ENCODE peak calls at places on chromosomes 7 and 10, in ten cellular contexts. One of them, this sample, is unnamed.

GRCh38 chr7:82926477-82926876 is 236.2 kb downstream of the PCLO start:
- DNase-seq in Calu3: no peak
- DNase-seq in HT1080: no peak
- DNase-seq in ACHN: peak; percentile 69
- DNase-seq in stimulated activated CD4-positive, alpha-beta T cell treated with anti-CD3 and anti-CD28 coated beads, TNF-alpha, amount 100 ng/mL, for 48 hours: no peak
- DNase-seq in astrocyte of the hippocampus: peak; percentile 48
- DNase-seq in cardiac muscle cell: no peak
- DNase-seq in activated naive CD4-positive, alpha-beta T cell treated with Interleukin-2 at 50 U/mL for 16 hours: no peak
- DNase-seq in GM20000: no peak
- DNase-seq in activated CD4-positive, alpha-beta T cell treated with anti-CD3 and anti-CD28 coated beads, Interleukin-2, amount 50 U/mL, for 48 hours: no peak
- DNase-seq in this sample: no peak

GRCh38 chr10:110495731-110496552 is 1.8 kb upstream of the DUSP5 start:
- DNase-seq in activated naive CD4-positive, alpha-beta T cell treated with Interleukin-2 at 50 U/mL for 16 hours: peak; percentile 78
- DNase-seq in stimulated activated CD4-positive, alpha-beta T cell treated with anti-CD3 and anti-CD28 coated beads, TNF-alpha, amount 100 ng/mL, for 48 hours: peak; percentile 65
- DNase-seq in GM20000: peak; percentile 29
- DNase-seq in Calu3: peak; percentile 48
- DNase-seq in cardiac muscle cell: no peak
- DNase-seq in activated CD4-positive, alpha-beta T cell treated with anti-CD3 and anti-CD28 coated beads, Interleukin-2, amount 50 U/mL, for 48 hours: peak; percentile 68
- DNase-seq in HT1080: peak; percentile 88
- DNase-seq in ACHN: no peak
- DNase-seq in astrocyte of the hippocampus: peak; percentile 90
- DNase-seq in this sample: no peak

GRCh38 chr10:44383749-44384600 is 922 bp downstream of the CXCL12 start:
- DNase-seq in ACHN: no peak
- DNase-seq in astrocyte of the hippocampus: peak; percentile 73
- DNase-seq in GM20000: peak; percentile 39
- DNase-seq in HT1080: no peak
- DNase-seq in activated naive CD4-positive, alpha-beta T cell treated with Interleukin-2 at 50 U/mL for 16 hours: no peak
- DNase-seq in stimulated activated CD4-positive, alpha-beta T cell treated with anti-CD3 and anti-CD28 coated beads, TNF-alpha, amount 100 ng/mL, for 48 hours: no peak
- DNase-seq in Calu3: no peak
- DNase-seq in activated CD4-positive, alpha-beta T cell treated with anti-CD3 and anti-CD28 coated beads, Interleukin-2, amount 50 U/mL, for 48 hours: peak; percentile 1
- DNase-seq in cardiac muscle cell: peak; percentile 63
- DNase-seq in this sample: no peak

GRCh38 chr10:103838095-103838395 is 17.3 kb downstream of the SH3PXD2A start:
- DNase-seq in stimulated activated CD4-positive, alpha-beta T cell treated with anti-CD3 and anti-CD28 coated beads, TNF-alpha, amount 100 ng/mL, for 48 hours: no peak
- DNase-seq in astrocyte of the hippocampus: no peak
- DNase-seq in HT1080: no peak
- DNase-seq in cardiac muscle cell: peak; percentile 81
- DNase-seq in activated naive CD4-positive, alpha-beta T cell treated with Interleukin-2 at 50 U/mL for 16 hours: no peak
- DNase-seq in GM20000: no peak
- DNase-seq in activated CD4-positive, alpha-beta T cell treated with anti-CD3 and anti-CD28 coated beads, Interleukin-2, amount 50 U/mL, for 48 hours: no peak
- DNase-seq in Calu3: no peak
- DNase-seq in ACHN: no peak
- DNase-seq in this sample: no peak

GRCh38 chr7:84218681-84219080 is 24.1 kb upstream of the SEMA3A start:
- DNase-seq in GM20000: no peak
- DNase-seq in stimulated activated CD4-positive, alpha-beta T cell treated with anti-CD3 and anti-CD28 coated beads, TNF-alpha, amount 100 ng/mL, for 48 hours: no peak
- DNase-seq in activated naive CD4-positive, alpha-beta T cell treated with Interleukin-2 at 50 U/mL for 16 hours: no peak
- DNase-seq in astrocyte of the hippocampus: no peak
- DNase-seq in ACHN: no peak
- DNase-seq in Calu3: no peak
- DNase-seq in activated CD4-positive, alpha-beta T cell treated with anti-CD3 and anti-CD28 coated beads, Interleukin-2, amount 50 U/mL, for 48 hours: no peak
- DNase-seq in HT1080: peak; percentile 48
- DNase-seq in cardiac muscle cell: no peak
- DNase-seq in this sample: no peak

GRCh38 chr7:123282181-123282580 is 82.4 kb upstream of the SLC13A1 start:
- DNase-seq in HT1080: peak; percentile 67
- DNase-seq in cardiac muscle cell: no peak
- DNase-seq in stimulated activated CD4-positive, alpha-beta T cell treated with anti-CD3 and anti-CD28 coated beads, TNF-alpha, amount 100 ng/mL, for 48 hours: no peak
- DNase-seq in Calu3: no peak
- DNase-seq in astrocyte of the hippocampus: peak; percentile 33
- DNase-seq in ACHN: no peak
- DNase-seq in GM20000: no peak
- DNase-seq in activated naive CD4-positive, alpha-beta T cell treated with Interleukin-2 at 50 U/mL for 16 hours: no peak
- DNase-seq in activated CD4-positive, alpha-beta T cell treated with anti-CD3 and anti-CD28 coated beads, Interleukin-2, amount 50 U/mL, for 48 hours: no peak
- DNase-seq in this sample: no peak

GRCh38 chr7:1747004-1747801 is 77.1 kb downstream of the ELFN1 start:
- DNase-seq in ACHN: no peak
- DNase-seq in cardiac muscle cell: no peak
- DNase-seq in GM20000: no peak
- DNase-seq in activated naive CD4-positive, alpha-beta T cell treated with Interleukin-2 at 50 U/mL for 16 hours: no peak
- DNase-seq in astrocyte of the hippocampus: no peak
- DNase-seq in activated CD4-positive, alpha-beta T cell treated with anti-CD3 and anti-CD28 coated beads, Interleukin-2, amount 50 U/mL, for 48 hours: no peak
- DNase-seq in HT1080: no peak
- DNase-seq in stimulated activated CD4-positive, alpha-beta T cell treated with anti-CD3 and anti-CD28 coated beads, TNF-alpha, amount 100 ng/mL, for 48 hours: no peak
- DNase-seq in Calu3: no peak
- DNase-seq in this sample: no peak

GRCh38 chr10:63583397-63583796 is 62.2 kb downstream of the REEP3 start:
- DNase-seq in GM20000: no peak
- DNase-seq in stimulated activated CD4-positive, alpha-beta T cell treated with anti-CD3 and anti-CD28 coated beads, TNF-alpha, amount 100 ng/mL, for 48 hours: no peak
- DNase-seq in cardiac muscle cell: no peak
- DNase-seq in Calu3: no peak
- DNase-seq in astrocyte of the hippocampus: no peak
- DNase-seq in ACHN: no peak
- DNase-seq in activated naive CD4-positive, alpha-beta T cell treated with Interleukin-2 at 50 U/mL for 16 hours: no peak
- DNase-seq in HT1080: no peak
- DNase-seq in activated CD4-positive, alpha-beta T cell treated with anti-CD3 and anti-CD28 coated beads, Interleukin-2, amount 50 U/mL, for 48 hours: no peak
- DNase-seq in this sample: no peak

GRCh38 chr7:121198502-121198901 is 130.3 kb upstream of the WNT16 start:
- DNase-seq in HT1080: no peak
- DNase-seq in ACHN: no peak
- DNase-seq in stimulated activated CD4-positive, alpha-beta T cell treated with anti-CD3 and anti-CD28 coated beads, TNF-alpha, amount 100 ng/mL, for 48 hours: no peak
- DNase-seq in activated CD4-positive, alpha-beta T cell treated with anti-CD3 and anti-CD28 coated beads, Interleukin-2, amount 50 U/mL, for 48 hours: no peak
- DNase-seq in GM20000: no peak
- DNase-seq in Calu3: no peak
- DNase-seq in activated naive CD4-positive, alpha-beta T cell treated with Interleukin-2 at 50 U/mL for 16 hours: no peak
- DNase-seq in astrocyte of the hippocampus: no peak
- DNase-seq in cardiac muscle cell: no peak
- DNase-seq in this sample: no peak

GRCh38 chr7:105016083-105017075 is 2.4 kb downstream of the KMT2E start:
- DNase-seq in cardiac muscle cell: no peak
- DNase-seq in ACHN: peak; percentile 55
- DNase-seq in stimulated activated CD4-positive, alpha-beta T cell treated with anti-CD3 and anti-CD28 coated beads, TNF-alpha, amount 100 ng/mL, for 48 hours: no peak
- DNase-seq in GM20000: no peak
- DNase-seq in activated CD4-positive, alpha-beta T cell treated with anti-CD3 and anti-CD28 coated beads, Interleukin-2, amount 50 U/mL, for 48 hours: no peak
- DNase-seq in activated naive CD4-positive, alpha-beta T cell treated with Interleukin-2 at 50 U/mL for 16 hours: no peak
- DNase-seq in astrocyte of the hippocampus: peak; percentile 45
- DNase-seq in Calu3: no peak
- DNase-seq in HT1080: no peak
- DNase-seq in this sample: no peak

GRCh38 chr10:99598781-99599481 is 21.3 kb downstream of the SLC25A28 start:
- DNase-seq in stimulated activated CD4-positive, alpha-beta T cell treated with anti-CD3 and anti-CD28 coated beads, TNF-alpha, amount 100 ng/mL, for 48 hours: no peak
- DNase-seq in activated CD4-positive, alpha-beta T cell treated with anti-CD3 and anti-CD28 coated beads, Interleukin-2, amount 50 U/mL, for 48 hours: no peak
- DNase-seq in Calu3: no peak
- DNase-seq in astrocyte of the hippocampus: no peak
- DNase-seq in ACHN: no peak
- DNase-seq in activated naive CD4-positive, alpha-beta T cell treated with Interleukin-2 at 50 U/mL for 16 hours: no peak
- DNase-seq in GM20000: no peak
- DNase-seq in cardiac muscle cell: no peak
- DNase-seq in HT1080: peak; percentile 20
- DNase-seq in this sample: no peak

GRCh38 chr10:44125879-44126675 is 258.8 kb downstream of the CXCL12 start:
- DNase-seq in astrocyte of the hippocampus: peak; percentile 29
- DNase-seq in stimulated activated CD4-positive, alpha-beta T cell treated with anti-CD3 and anti-CD28 coated beads, TNF-alpha, amount 100 ng/mL, for 48 hours: no peak
- DNase-seq in HT1080: no peak
- DNase-seq in Calu3: no peak
- DNase-seq in cardiac muscle cell: no peak
- DNase-seq in activated naive CD4-positive, alpha-beta T cell treated with Interleukin-2 at 50 U/mL for 16 hours: no peak
- DNase-seq in activated CD4-positive, alpha-beta T cell treated with anti-CD3 and anti-CD28 coated beads, Interleukin-2, amount 50 U/mL, for 48 hours: no peak
- DNase-seq in ACHN: no peak
- DNase-seq in GM20000: no peak
- DNase-seq in this sample: no peak

GRCh38 chr7:27910341-27910740 is 170.4 kb downstream of the TAX1BP1 start:
- DNase-seq in astrocyte of the hippocampus: peak; percentile 89
- DNase-seq in stimulated activated CD4-positive, alpha-beta T cell treated with anti-CD3 and anti-CD28 coated beads, TNF-alpha, amount 100 ng/mL, for 48 hours: no peak
- DNase-seq in cardiac muscle cell: no peak
- DNase-seq in GM20000: no peak
- DNase-seq in Calu3: no peak
- DNase-seq in ACHN: no peak
- DNase-seq in activated CD4-positive, alpha-beta T cell treated with anti-CD3 and anti-CD28 coated beads, Interleukin-2, amount 50 U/mL, for 48 hours: no peak
- DNase-seq in HT1080: no peak
- DNase-seq in activated naive CD4-positive, alpha-beta T cell treated with Interleukin-2 at 50 U/mL for 16 hours: no peak
- DNase-seq in this sample: no peak

GRCh38 chr7:80749270-80749669 is 110.8 kb downstream of the CD36 start:
- DNase-seq in cardiac muscle cell: no peak
- DNase-seq in HT1080: no peak
- DNase-seq in activated CD4-positive, alpha-beta T cell treated with anti-CD3 and anti-CD28 coated beads, Interleukin-2, amount 50 U/mL, for 48 hours: no peak
- DNase-seq in GM20000: no peak
- DNase-seq in Calu3: no peak
- DNase-seq in astrocyte of the hippocampus: peak; percentile 70
- DNase-seq in stimulated activated CD4-positive, alpha-beta T cell treated with anti-CD3 and anti-CD28 coated beads, TNF-alpha, amount 100 ng/mL, for 48 hours: no peak
- DNase-seq in activated naive CD4-positive, alpha-beta T cell treated with Interleukin-2 at 50 U/mL for 16 hours: no peak
- DNase-seq in ACHN: no peak
- DNase-seq in this sample: no peak

GRCh38 chr10:61643316-61643751 is 19.4 kb upstream of the CABCOCO1 start:
- DNase-seq in ACHN: no peak
- DNase-seq in astrocyte of the hippocampus: peak; percentile 44
- DNase-seq in activated CD4-positive, alpha-beta T cell treated with anti-CD3 and anti-CD28 coated beads, Interleukin-2, amount 50 U/mL, for 48 hours: no peak
- DNase-seq in activated naive CD4-positive, alpha-beta T cell treated with Interleukin-2 at 50 U/mL for 16 hours: no peak
- DNase-seq in stimulated activated CD4-positive, alpha-beta T cell treated with anti-CD3 and anti-CD28 coated beads, TNF-alpha, amount 100 ng/mL, for 48 hours: no peak
- DNase-seq in HT1080: no peak
- DNase-seq in Calu3: no peak
- DNase-seq in GM20000: no peak
- DNase-seq in cardiac muscle cell: no peak
- DNase-seq in this sample: no peak

GRCh38 chr7:84422790-84423189 is 228.2 kb upstream of the SEMA3A start:
- DNase-seq in astrocyte of the hippocampus: no peak
- DNase-seq in GM20000: no peak
- DNase-seq in ACHN: no peak
- DNase-seq in cardiac muscle cell: no peak
- DNase-seq in stimulated activated CD4-positive, alpha-beta T cell treated with anti-CD3 and anti-CD28 coated beads, TNF-alpha, amount 100 ng/mL, for 48 hours: no peak
- DNase-seq in activated CD4-positive, alpha-beta T cell treated with anti-CD3 and anti-CD28 coated beads, Interleukin-2, amount 50 U/mL, for 48 hours: no peak
- DNase-seq in Calu3: no peak
- DNase-seq in HT1080: no peak
- DNase-seq in activated naive CD4-positive, alpha-beta T cell treated with Interleukin-2 at 50 U/mL for 16 hours: no peak
- DNase-seq in this sample: no peak

GRCh38 chr10:29635711-29636144 is 957 bp upstream of the SVIL start:
- DNase-seq in Calu3: peak; percentile 42
- DNase-seq in activated naive CD4-positive, alpha-beta T cell treated with Interleukin-2 at 50 U/mL for 16 hours: peak; percentile 9
- DNase-seq in cardiac muscle cell: peak; percentile 87
- DNase-seq in stimulated activated CD4-positive, alpha-beta T cell treated with anti-CD3 and anti-CD28 coated beads, TNF-alpha, amount 100 ng/mL, for 48 hours: no peak
- DNase-seq in activated CD4-positive, alpha-beta T cell treated with anti-CD3 and anti-CD28 coated beads, Interleukin-2, amount 50 U/mL, for 48 hours: no peak
- DNase-seq in ACHN: peak; percentile 53
- DNase-seq in astrocyte of the hippocampus: peak; percentile 78
- DNase-seq in HT1080: no peak
- DNase-seq in GM20000: no peak
- DNase-seq in this sample: no peak

GRCh38 chr10:15478950-15479349 is 107.9 kb upstream of the FAM171A1 start:
- DNase-seq in Calu3: no peak
- DNase-seq in ACHN: no peak
- DNase-seq in activated naive CD4-positive, alpha-beta T cell treated with Interleukin-2 at 50 U/mL for 16 hours: no peak
- DNase-seq in cardiac muscle cell: no peak
- DNase-seq in GM20000: no peak
- DNase-seq in astrocyte of the hippocampus: no peak
- DNase-seq in stimulated activated CD4-positive, alpha-beta T cell treated with anti-CD3 and anti-CD28 coated beads, TNF-alpha, amount 100 ng/mL, for 48 hours: no peak
- DNase-seq in activated CD4-positive, alpha-beta T cell treated with anti-CD3 and anti-CD28 coated beads, Interleukin-2, amount 50 U/mL, for 48 hours: no peak
- DNase-seq in HT1080: no peak
- DNase-seq in this sample: no peak

GRCh38 chr10:4512557-4513286 is 313.3 kb upstream of the AKR1E2 start:
- DNase-seq in activated naive CD4-positive, alpha-beta T cell treated with Interleukin-2 at 50 U/mL for 16 hours: no peak
- DNase-seq in HT1080: peak; percentile 50
- DNase-seq in GM20000: no peak
- DNase-seq in astrocyte of the hippocampus: peak; percentile 71
- DNase-seq in Calu3: peak; percentile 59
- DNase-seq in activated CD4-positive, alpha-beta T cell treated with anti-CD3 and anti-CD28 coated beads, Interleukin-2, amount 50 U/mL, for 48 hours: peak; percentile 7
- DNase-seq in ACHN: peak; percentile 62
- DNase-seq in cardiac muscle cell: peak; percentile 76
- DNase-seq in stimulated activated CD4-positive, alpha-beta T cell treated with anti-CD3 and anti-CD28 coated beads, TNF-alpha, amount 100 ng/mL, for 48 hours: no peak
- DNase-seq in this sample: peak; percentile 39

This sample was measured in NCI-H526.